ENCODE peak calls at places on chromosomes 7 and 10, in seven cellular contexts. One of them, this sample, is unnamed.

GRCh38 chr10:6136215-6137201 is 47.7 kb downstream of the RBM17 start:
- DNase-seq in A549: no peak
- DNase-seq in stimulated activated CD4-positive, alpha-beta T cell treated with anti-CD3 and anti-CD28 coated beads, TNF-alpha, amount 100 ng/mL, for 24 hours: no peak
- DNase-seq in central memory CD8-positive, alpha-beta T cell: no peak
- DNase-seq in GM23338: no peak
- DNase-seq in activated T-helper 1 cell treated with Interleukin-2 at 50 U/mL for 16 hours: no peak
- DNase-seq in activated T-cell treated with anti-CD3 and anti-CD28 coated beads, Interleukin-2, amount 50 U/mL, for 1 hour: no peak
- DNase-seq in this sample: peak; percentile 77

GRCh38 chr7:132964886-132965285 is 117.0 kb downstream of the CHCHD3 start:
- DNase-seq in GM23338: no peak
- DNase-seq in central memory CD8-positive, alpha-beta T cell: no peak
- DNase-seq in stimulated activated CD4-positive, alpha-beta T cell treated with anti-CD3 and anti-CD28 coated beads, TNF-alpha, amount 100 ng/mL, for 24 hours: no peak
- DNase-seq in activated T-cell treated with anti-CD3 and anti-CD28 coated beads, Interleukin-2, amount 50 U/mL, for 1 hour: no peak
- DNase-seq in activated T-helper 1 cell treated with Interleukin-2 at 50 U/mL for 16 hours: no peak
- DNase-seq in A549: no peak
- DNase-seq in this sample: no peak

GRCh38 chr7:66142996-66143395 is 28.3 kb downstream of the CRCP start:
- DNase-seq in activated T-cell treated with anti-CD3 and anti-CD28 coated beads, Interleukin-2, amount 50 U/mL, for 1 hour: no peak
- DNase-seq in stimulated activated CD4-positive, alpha-beta T cell treated with anti-CD3 and anti-CD28 coated beads, TNF-alpha, amount 100 ng/mL, for 24 hours: no peak
- DNase-seq in A549: no peak
- DNase-seq in GM23338: no peak
- DNase-seq in central memory CD8-positive, alpha-beta T cell: no peak
- DNase-seq in activated T-helper 1 cell treated with Interleukin-2 at 50 U/mL for 16 hours: no peak
- DNase-seq in this sample: no peak

GRCh38 chr10:127033116-127033515 is 127.9 kb downstream of the DOCK1 start:
- DNase-seq in activated T-helper 1 cell treated with Interleukin-2 at 50 U/mL for 16 hours: no peak
- DNase-seq in activated T-cell treated with anti-CD3 and anti-CD28 coated beads, Interleukin-2, amount 50 U/mL, for 1 hour: no peak
- DNase-seq in A549: no peak
- DNase-seq in GM23338: no peak
- DNase-seq in stimulated activated CD4-positive, alpha-beta T cell treated with anti-CD3 and anti-CD28 coated beads, TNF-alpha, amount 100 ng/mL, for 24 hours: no peak
- DNase-seq in central memory CD8-positive, alpha-beta T cell: no peak
- DNase-seq in this sample: no peak

GRCh38 chr10:119371704-119372663 is 164.6 kb downstream of the GRK5 start:
- DNase-seq in activated T-helper 1 cell treated with Interleukin-2 at 50 U/mL for 16 hours: no peak
- DNase-seq in GM23338: no peak
- DNase-seq in stimulated activated CD4-positive, alpha-beta T cell treated with anti-CD3 and anti-CD28 coated beads, TNF-alpha, amount 100 ng/mL, for 24 hours: no peak
- DNase-seq in central memory CD8-positive, alpha-beta T cell: no peak
- DNase-seq in A549: no peak
- DNase-seq in activated T-cell treated with anti-CD3 and anti-CD28 coated beads, Interleukin-2, amount 50 U/mL, for 1 hour: no peak
- DNase-seq in this sample: no peak

GRCh38 chr7:157010588-157011332 is at the start of gene MNX1:
- DNase-seq in activated T-helper 1 cell treated with Interleukin-2 at 50 U/mL for 16 hours: no peak
- DNase-seq in A549: peak; percentile 89
- DNase-seq in GM23338: peak; percentile 93
- DNase-seq in stimulated activated CD4-positive, alpha-beta T cell treated with anti-CD3 and anti-CD28 coated beads, TNF-alpha, amount 100 ng/mL, for 24 hours: peak; percentile 16
- DNase-seq in activated T-cell treated with anti-CD3 and anti-CD28 coated beads, Interleukin-2, amount 50 U/mL, for 1 hour: peak; percentile 48
- DNase-seq in central memory CD8-positive, alpha-beta T cell: no peak
- DNase-seq in this sample: no peak

GRCh38 chr10:101969496-101969895 is 86.5 kb downstream of the ARMH3 start:
- DNase-seq in activated T-helper 1 cell treated with Interleukin-2 at 50 U/mL for 16 hours: no peak
- DNase-seq in A549: no peak
- DNase-seq in activated T-cell treated with anti-CD3 and anti-CD28 coated beads, Interleukin-2, amount 50 U/mL, for 1 hour: no peak
- DNase-seq in GM23338: no peak
- DNase-seq in central memory CD8-positive, alpha-beta T cell: no peak
- DNase-seq in stimulated activated CD4-positive, alpha-beta T cell treated with anti-CD3 and anti-CD28 coated beads, TNF-alpha, amount 100 ng/mL, for 24 hours: no peak
- DNase-seq in this sample: no peak

GRCh38 chr10:29757551-29758297 is 123.0 kb upstream of the SVIL start:
- DNase-seq in activated T-cell treated with anti-CD3 and anti-CD28 coated beads, Interleukin-2, amount 50 U/mL, for 1 hour: no peak
- DNase-seq in central memory CD8-positive, alpha-beta T cell: no peak
- DNase-seq in A549: peak; percentile 19
- DNase-seq in GM23338: no peak
- DNase-seq in activated T-helper 1 cell treated with Interleukin-2 at 50 U/mL for 16 hours: no peak
- DNase-seq in stimulated activated CD4-positive, alpha-beta T cell treated with anti-CD3 and anti-CD28 coated beads, TNF-alpha, amount 100 ng/mL, for 24 hours: no peak
- DNase-seq in this sample: no peak

GRCh38 chr10:5563991-5564536 is 39.3 kb downstream of the CALML3 start:
- DNase-seq in GM23338: no peak
- DNase-seq in activated T-cell treated with anti-CD3 and anti-CD28 coated beads, Interleukin-2, amount 50 U/mL, for 1 hour: peak; percentile 61
- DNase-seq in activated T-helper 1 cell treated with Interleukin-2 at 50 U/mL for 16 hours: peak; percentile 51
- DNase-seq in central memory CD8-positive, alpha-beta T cell: no peak
- DNase-seq in A549: no peak
- DNase-seq in stimulated activated CD4-positive, alpha-beta T cell treated with anti-CD3 and anti-CD28 coated beads, TNF-alpha, amount 100 ng/mL, for 24 hours: peak; percentile 28
- DNase-seq in this sample: peak; percentile 68

GRCh38 chr10:121662945-121663917 is 65.0 kb upstream of the FGFR2 start:
- DNase-seq in GM23338: peak; percentile 79
- DNase-seq in activated T-cell treated with anti-CD3 and anti-CD28 coated beads, Interleukin-2, amount 50 U/mL, for 1 hour: no peak
- DNase-seq in stimulated activated CD4-positive, alpha-beta T cell treated with anti-CD3 and anti-CD28 coated beads, TNF-alpha, amount 100 ng/mL, for 24 hours: no peak
- DNase-seq in activated T-helper 1 cell treated with Interleukin-2 at 50 U/mL for 16 hours: no peak
- DNase-seq in central memory CD8-positive, alpha-beta T cell: no peak
- DNase-seq in A549: peak; percentile 25
- DNase-seq in this sample: no peak

GRCh38 chr7:7098280-7098818 is 84.0 kb upstream of the C1GALT1 start:
- DNase-seq in central memory CD8-positive, alpha-beta T cell: no peak
- DNase-seq in stimulated activated CD4-positive, alpha-beta T cell treated with anti-CD3 and anti-CD28 coated beads, TNF-alpha, amount 100 ng/mL, for 24 hours: no peak
- DNase-seq in activated T-helper 1 cell treated with Interleukin-2 at 50 U/mL for 16 hours: no peak
- DNase-seq in activated T-cell treated with anti-CD3 and anti-CD28 coated beads, Interleukin-2, amount 50 U/mL, for 1 hour: no peak
- DNase-seq in A549: no peak
- DNase-seq in GM23338: no peak
- DNase-seq in this sample: peak; percentile 15